ENCODE peak calls at places on chromosomes 12 and 14, in five cellular contexts. J is colonic mucosa, L is heart right ventricle, K is ovary, R is left lung. W is an unnamed sample.

GRCh38 chr12:68367903-68368302 is 35.7 kb upstream of the MDM1 start:
- DNase-seq in J (no peak), L (no peak), K (no peak), R (no peak), W (no peak)

GRCh38 chr12:8785499-8785898 is 36.9 kb upstream of the A2ML1 start:
- DNase-seq in J (no peak), L (no peak), K (no peak), R (no peak), W (no peak)

GRCh38 chr14:21090194-21090939 is 8.1 kb downstream of the ZNF219 start:
- DNase-seq in J (peak), L (peak), K (no peak), R (peak), W (peak)

GRCh38 chr12:69275471-69275891 is 36.1 kb downstream of the CPSF6 start:
- DNase-seq in J (no peak), L (no peak), K (no peak), R (no peak), W (no peak)

GRCh38 chr14:104940526-104941150 is 16.0 kb downstream of the PLD4 start:
- DNase-seq in J (no peak), L (no peak), K (no peak), R (no peak), W (peak)

GRCh38 chr12:120941412-120941811 is 36.9 kb upstream of the HNF1A start:
- DNase-seq in J (no peak), L (no peak), K (no peak), R (no peak), W (no peak)

GRCh38 chr12:123532021-123532420 is 1.5 kb downstream of the RILPL1 start:
- DNase-seq in J (no peak), L (peak), K (no peak), R (no peak), W (no peak)

GRCh38 chr12:94198872-94199271 is 50.5 kb downstream of the PLXNC1 start:
- DNase-seq in J (no peak), L (no peak), K (no peak), R (no peak), W (no peak)

GRCh38 chr12:128205758-128206157 is 61.2 kb upstream of the TMEM132C start:
- DNase-seq in J (no peak), L (no peak), K (no peak), R (no peak), W (no peak)

GRCh38 chr12:13177373-13177772 is 19.2 kb upstream of the EMP1 start:
- DNase-seq in J (peak), L (no peak), K (no peak), R (no peak), W (no peak)

GRCh38 chr12:105341010-105341409 is 10.5 kb downstream of the C12orf75 start:
- DNase-seq in J (no peak), L (no peak), K (no peak), R (no peak), W (no peak)

GRCh38 chr14:97178781-97179180 is 381.6 kb downstream of the VRK1 start:
- DNase-seq in J (no peak), L (no peak), K (no peak), R (no peak), W (no peak)

GRCh38 chr14:97179573-97179972 is 382.4 kb downstream of the VRK1 start:
- DNase-seq in J (no peak), L (no peak), K (no peak), R (no peak), W (no peak)

GRCh38 chr14:97177635-97178034 is 380.5 kb downstream of the VRK1 start:
- DNase-seq in J (no peak), L (no peak), K (no peak), R (no peak), W (no peak)

GRCh38 chr14:97180304-97181200 is 383.4 kb downstream of the VRK1 start:
- DNase-seq in J (no peak), L (no peak), K (no peak), R (no peak), W (no peak)

GRCh38 chr14:97177016-97177415 is 379.8 kb downstream of the VRK1 start:
- DNase-seq in J (no peak), L (no peak), K (no peak), R (no peak), W (no peak)
- TF ChIP-seq CTCF in J (no peak), L (peak), K (no peak), R (no peak), W (peak)

GRCh38 chr14:100054553-100055075 is 10.6 kb upstream of the EVL start:
- DNase-seq in J (no peak), L (no peak), K (no peak), R (no peak), W (no peak)

GRCh38 chr14:100059433-100059781 is 5.8 kb upstream of the EVL start:
- DNase-seq in J (no peak), L (no peak), K (no peak), R (no peak), W (no peak)

GRCh38 chr14:100058777-100059432 is 6.3 kb upstream of the EVL start:
- DNase-seq in J (no peak), L (no peak), K (no peak), R (no peak), W (no peak)

GRCh38 chr14:100056431-100056830 is 8.8 kb upstream of the EVL start:
- DNase-seq in J (no peak), L (no peak), K (no peak), R (no peak), W (no peak)

GRCh38 chr14:100056964-100057817 is 8.0 kb upstream of the EVL start:
- DNase-seq in J (no peak), L (no peak), K (no peak), R (no peak), W (no peak)
- H3K27ac ChIP-seq in J (no peak), L (peak), K (no peak), R (no peak), W (no peak)

DNA sequence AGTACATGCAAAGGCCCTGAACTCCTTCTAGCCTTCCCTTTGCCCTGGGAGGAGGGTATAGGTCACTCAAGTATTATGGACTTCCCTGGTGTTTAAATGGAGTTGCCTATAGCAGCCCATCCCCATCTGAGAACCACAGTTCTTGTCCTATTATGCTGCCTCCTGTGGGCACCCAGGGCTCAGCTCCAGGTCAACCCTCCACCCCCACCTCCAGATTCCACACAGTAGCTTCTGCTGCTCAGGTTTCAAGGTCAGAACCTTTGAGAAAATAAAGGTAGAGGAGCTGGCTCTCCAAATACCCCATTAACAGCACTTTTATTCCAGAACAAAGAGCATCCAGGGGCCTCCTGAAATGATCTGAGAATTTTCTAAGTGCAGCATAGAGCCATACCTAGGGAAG is 57.4 kb downstream of the ACTN1 start:
- DNase-seq in J (no peak), L (no peak), K (no peak), R (no peak), W (no peak)
- TF ChIP-seq CTCF in J (no peak), L (no peak), K (no peak), R (no peak), W (no peak)

DNA sequence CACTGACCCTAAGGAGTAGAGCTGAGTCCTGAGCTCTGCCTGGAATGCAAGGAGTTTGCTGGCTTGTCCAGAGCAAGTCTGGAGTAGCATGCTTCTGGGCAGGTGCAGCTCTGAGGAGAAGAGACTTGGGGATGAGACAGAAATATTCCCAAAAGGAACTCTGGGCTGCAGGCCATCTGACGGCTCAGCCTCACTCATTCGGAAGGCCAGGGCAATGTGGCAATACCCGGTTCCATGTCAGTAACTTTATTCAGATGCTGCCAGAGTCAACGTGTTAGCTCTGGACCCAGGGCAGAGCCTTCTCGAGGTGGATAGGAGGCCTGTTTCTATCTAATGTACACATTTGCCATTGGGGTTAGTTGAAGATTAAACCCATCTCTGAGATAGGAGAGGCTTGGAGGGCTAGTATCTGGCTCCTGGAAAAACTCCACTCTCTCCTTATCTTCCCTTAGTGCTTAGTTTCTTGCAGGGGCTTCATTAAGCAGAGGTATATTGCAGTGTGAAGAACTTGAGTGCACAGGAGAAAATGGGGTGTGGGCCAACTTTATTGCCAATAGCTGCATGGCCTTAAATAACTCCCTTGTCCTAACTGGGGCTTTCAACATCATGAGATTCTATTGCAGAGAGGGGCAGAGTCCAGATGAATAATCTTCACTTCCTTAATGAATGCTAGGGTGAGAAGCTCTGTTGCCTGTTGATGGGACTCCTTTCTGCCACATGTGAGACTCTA is 65.6 kb downstream of the NTF3 start:
- DNase-seq in J (peak), L (no peak), K (no peak), R (no peak), W (no peak)
- H3K27ac ChIP-seq in J (peak), L (no peak), K (no peak), R (no peak), W (no peak)

GRCh38 chr12:115818973-115819372 is 458.5 kb downstream of the MED13L start:
- DNase-seq in J (no peak), L (no peak), K (no peak), R (no peak), W (no peak)
- TF ChIP-seq CTCF in J (no peak), L (no peak), K (no peak), R (no peak), W (no peak)

GRCh38 chr12:112096070-112096469 is 12.5 kb downstream of the NAA25 start:
- DNase-seq in J (no peak), L (no peak), K (no peak), R (no peak), W (no peak)

GRCh38 chr12:112102127-112102526 is 6.5 kb downstream of the NAA25 start:
- DNase-seq in J (no peak), L (no peak), K (no peak), R (no peak), W (no peak)

GRCh38 chr12:112091563-112091962 is 17.0 kb downstream of the NAA25 start:
- DNase-seq in J (no peak), L (no peak), K (no peak), R (no peak), W (no peak)

GRCh38 chr12:112097641-112098040 is 10.9 kb downstream of the NAA25 start:
- DNase-seq in J (no peak), L (no peak), K (no peak), R (no peak), W (peak)

DNA sequence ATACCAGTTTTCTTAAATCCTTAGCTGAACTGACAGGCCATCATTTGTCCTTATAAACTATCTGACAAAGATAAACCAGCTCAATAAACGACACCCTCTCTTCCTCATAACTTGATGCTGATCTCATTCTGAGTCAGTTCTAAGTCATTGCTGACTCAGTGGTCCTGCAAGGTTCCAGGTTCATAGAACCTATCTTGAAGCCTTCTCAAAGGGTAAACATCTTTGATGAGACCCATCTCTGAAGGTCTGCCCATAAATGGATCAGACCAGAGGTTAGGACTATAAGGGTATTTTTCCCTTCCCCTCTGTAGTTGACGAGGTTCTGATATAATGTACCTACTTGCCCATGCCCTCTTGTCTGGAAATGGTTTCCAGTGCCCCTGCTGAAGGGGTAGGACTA is 11.9 kb downstream of the NAA25 start:
- DNase-seq in J (no peak), L (no peak), K (no peak), R (no peak), W (no peak)
- H3K27ac ChIP-seq in J (no peak), L (no peak), K (no peak), R (peak), W (no peak)

W was measured in upper lobe of right lung.